ENCODE peak calls at places on chromosomes 7 and 10, in five cellular contexts. C is stimulated activated CD4-positive, alpha-beta T cell treated with anti-CD3 and anti-CD28 coated beads, Interleukin-2, amount 100 ng/mL, for 24 hours; O is EL; R is mesothelial cell of epicardium; U is NCI-H1092 treated with DMSO at 0.1 percent for 48 hours. V is an unnamed sample.

GRCh38 chr7:464177-464711 is 55.4 kb downstream of the PDGFA start:
- DNase-seq in C (no peak), O (no peak), R (no peak), U (no peak), V (no peak)

GRCh38 chr7:157856873-157857577 is 520.2 kb downstream of the DNAJB6 start:
- DNase-seq in C (no peak), O (no peak), R (no peak), U (no peak), V (no peak)

GRCh38 chr7:46864711-46865110 is 717.2 kb downstream of the TNS3 start:
- DNase-seq in C (no peak), O (no peak), R (no peak), U (no peak), V (no peak)

GRCh38 chr7:154183946-154184345 is 131.7 kb downstream of the DPP6 start:
- DNase-seq in C (no peak), O (no peak), R (no peak), U (no peak), V (no peak)

GRCh38 chr10:129767751-129768150 is 196.3 kb downstream of the EBF3 start:
- DNase-seq in C (no peak), O (no peak), R (no peak), U (no peak), V (no peak)

GRCh38 chr7:132179681-132180080 is 396.6 kb downstream of the PLXNA4 start:
- DNase-seq in C (no peak), O (no peak), R (no peak), U (no peak), V (no peak)

GRCh38 chr10:87619705-87620104 is 40.0 kb upstream of the PAPSS2 start:
- DNase-seq in C (no peak), O (peak), R (no peak), U (no peak), V (no peak)

GRCh38 chr10:110792476-110792875 is 79.3 kb upstream of the PDCD4 start:
- DNase-seq in C (no peak), O (no peak), R (no peak), U (no peak), V (no peak)

GRCh38 chr10:5960070-5960972 is 17.0 kb downstream of the IL15RA start:
- DNase-seq in C (no peak), O (peak), R (no peak), U (no peak), V (no peak)

GRCh38 chr7:156524737-156525597 is 115.6 kb upstream of the RNF32 start:
- DNase-seq in C (no peak), O (no peak), R (no peak), U (no peak), V (no peak)

GRCh38 chr10:28873540-28873939 is 196.2 kb downstream of the BAMBI start:
- DNase-seq in C (no peak), O (no peak), R (no peak), U (no peak), V (no peak)

GRCh38 chr10:70348228-70348850 is 34.1 kb downstream of the LRRC20 start:
- DNase-seq in C (no peak), O (peak), R (no peak), U (peak), V (peak)

GRCh38 chr7:11009631-11010030 is 36.0 kb downstream of the PHF14 start:
- DNase-seq in C (no peak), O (no peak), R (no peak), U (no peak), V (no peak)

GRCh38 chr7:106818736-106819135 is 46.3 kb upstream of the PIK3CG start:
- DNase-seq in C (no peak), O (no peak), R (no peak), U (no peak), V (no peak)

GRCh38 chr10:115125505-115125904 is 32.3 kb downstream of the ATRNL1 start:
- DNase-seq in C (no peak), O (no peak), R (no peak), U (no peak), V (no peak)

GRCh38 chr7:48180981-48181380 is 9.7 kb downstream of the ABCA13 start:
- DNase-seq in C (no peak), O (peak), R (no peak), U (no peak), V (no peak)

GRCh38 chr10:124294811-124295770 is 123.6 kb downstream of the OAT start:
- DNase-seq in C (no peak), O (no peak), R (no peak), U (peak), V (no peak)

GRCh38 chr7:57449904-57450303 is at the start of gene ZNF716:
- DNase-seq in C (no peak), O (no peak), R (no peak), U (no peak), V (no peak)

GRCh38 chr10:36111676-36112075 is 469.6 kb upstream of the FZD8 start:
- DNase-seq in C (no peak), O (no peak), R (no peak), U (no peak), V (no peak)

GRCh38 chr10:43785252-43785651 is 136.6 kb upstream of the ZNF32 start:
- DNase-seq in C (no peak), O (peak), R (no peak), U (no peak), V (no peak)

GRCh38 chr7:129698516-129699418 is 87.2 kb downstream of the NRF1 start:
- DNase-seq in C (no peak), O (no peak), R (no peak), U (no peak), V (no peak)

GRCh38 chr7:142481548-142481947 is 223.7 kb upstream of the PRSS58 start:
- DNase-seq in C (no peak), O (peak), R (no peak), U (no peak), V (no peak)

GRCh38 chr10:132193907-132194552 is 7.3 kb downstream of the DPYSL4 start:
- DNase-seq in C (no peak), O (no peak), R (no peak), U (no peak), V (no peak)

GRCh38 chr7:47514818-47515217 is 67.1 kb downstream of the TNS3 start:
- DNase-seq in C (no peak), O (no peak), R (no peak), U (no peak), V (no peak)

GRCh38 chr7:130210181-130210935 is 2.7 kb downstream of the SSMEM1 start:
- DNase-seq in C (no peak), O (peak), R (no peak), U (no peak), V (no peak)

GRCh38 chr7:119197872-119198527 is 973.5 kb downstream of the ANKRD7 start:
- DNase-seq in C (no peak), O (peak), R (no peak), U (peak), V (peak)

GRCh38 chr7:139153832-139154231 is 44.3 kb upstream of the ZC3HAV1 start:
- DNase-seq in C (no peak), O (peak), R (no peak), U (no peak), V (peak)

GRCh38 chr7:161786-162185 is 30.6 kb upstream of the FAM20C start:
- DNase-seq in C (no peak), O (no peak), R (no peak), U (no peak), V (no peak)

GRCh38 chr10:17780727-17781126 is 28.4 kb upstream of the MRC1 start:
- DNase-seq in C (no peak), O (no peak), R (no peak), U (no peak), V (no peak)

GRCh38 chr10:132865236-132865635 is 77.1 kb downstream of the CFAP46 start:
- DNase-seq in C (no peak), O (no peak), R (peak), U (no peak), V (no peak)

GRCh38 chr7:81506609-81507008 is 263.2 kb downstream of the HGF start:
- DNase-seq in C (no peak), O (no peak), R (no peak), U (no peak), V (no peak)

GRCh38 chr10:23106508-23106907 is 11.1 kb downstream of the MSRB2 start:
- DNase-seq in C (no peak), O (no peak), R (no peak), U (peak), V (no peak)

GRCh38 chr7:13850185-13850752 is 139.2 kb downstream of the ETV1 start:
- DNase-seq in C (peak), O (peak), R (no peak), U (no peak), V (peak)

GRCh38 chr10:57948796-57949195 is 318.9 kb downstream of the IPMK start:
- DNase-seq in C (no peak), O (peak), R (no peak), U (no peak), V (no peak)

GRCh38 chr7:1193593-1194424 is 33.8 kb upstream of the ZFAND2A start:
- DNase-seq in C (peak), O (peak), R (no peak), U (peak), V (no peak)

GRCh38 chr10:127798116-127798515 is 61.1 kb downstream of the FOXI2 start:
- DNase-seq in C (no peak), O (no peak), R (no peak), U (no peak), V (no peak)

GRCh38 chr10:44180321-44181154 is 204.4 kb downstream of the CXCL12 start:
- DNase-seq in C (no peak), O (peak), R (no peak), U (no peak), V (no peak)